ENCODE peak calls at places on chromosome 10, in seven cellular contexts. T is tibial artery, J is prostate gland, E is heart left ventricle, Q is esophagus squamous epithelium, L is tibial nerve, W is OCI-LY7. F is an unnamed sample.

GRCh38 chr10:28875535-28876208 is 198.4 kb downstream of the BAMBI start:
- DNase-seq in E (no peak), W (no peak), T (no peak), L (no peak), Q (no peak), J (no peak), F (peak; percentile 4)

GRCh38 chr10:127168251-127168650 is 28.1 kb downstream of the INSYN2A start:
- DNase-seq in J (no peak), L (no peak), T (no peak), Q (no peak), E (no peak), W (no peak), F (no peak)

GRCh38 chr10:104120061-104120460 is 1.9 kb upstream of the SFR1 start:
- DNase-seq in L (no peak), E (no peak), T (no peak), W (no peak), J (no peak), Q (no peak), F (no peak)

GRCh38 chr10:14584643-14585042 is 190.1 kb downstream of the FAM107B start:
- DNase-seq in E (no peak), J (no peak), Q (no peak), T (no peak), W (no peak), L (no peak), F (no peak)

GRCh38 chr10:59273453-59273852 is 88.9 kb downstream of the FAM13C start:
- DNase-seq in T (no peak), E (no peak), L (no peak), J (no peak), Q (no peak), W (no peak), F (no peak)

GRCh38 chr10:114103286-114103685 is 59.6 kb downstream of the ADRB1 start:
- DNase-seq in E (no peak), J (peak; percentile 34), Q (no peak), L (no peak), W (peak; percentile 63), T (no peak), F (no peak)

GRCh38 chr10:97081621-97082235 is 104.0 kb downstream of the SLIT1 start:
- DNase-seq in J (peak; percentile 21), T (no peak), L (no peak), E (peak; percentile 40), Q (no peak), W (peak; percentile 63), F (no peak)

GRCh38 chr10:102603946-102604345 is 40.3 kb upstream of the TRIM8 start:
- DNase-seq in J (no peak), W (no peak), E (no peak), L (no peak), T (no peak), Q (no peak), F (no peak)

GRCh38 chr10:70584941-70585544 is 17.5 kb downstream of the PRF1 start:
- DNase-seq in J (no peak), T (no peak), L (no peak), W (peak; percentile 74), E (peak; percentile 25), Q (no peak), F (no peak)

GRCh38 chr10:44978570-44979280 is at the start of gene DEPP1:
- DNase-seq in J (peak; percentile 97), T (peak; percentile 97), Q (peak; percentile 19), L (peak; percentile 92), E (peak; percentile 92), W (no peak), F (no peak)

GRCh38 chr10:71383972-71384687 is 12.6 kb upstream of the CDH23 start:
- DNase-seq in Q (no peak), J (peak; percentile 46), W (peak; percentile 62), E (peak; percentile 72), L (peak; percentile 51), T (peak; percentile 83), F (peak; percentile 78)

GRCh38 chr10:129670124-129670523 is 203.1 kb downstream of the MGMT start:
- DNase-seq in T (no peak), L (no peak), W (no peak), Q (no peak), E (no peak), J (no peak), F (no peak)

GRCh38 chr10:66990431-66990830 is 64.6 kb downstream of the LRRTM3 start:
- DNase-seq in T (no peak), J (no peak), L (no peak), E (no peak), Q (no peak), W (no peak), F (no peak)

GRCh38 chr10:11164806-11165590 is 147.3 kb downstream of the CELF2 start:
- DNase-seq in J (peak; percentile 34), T (peak; percentile 82), L (peak; percentile 58), W (peak; percentile 63), E (peak; percentile 69), Q (no peak), F (peak; percentile 45)

GRCh38 chr10:77548671-77549070 is 88.9 kb downstream of the KCNMA1 start:
- DNase-seq in T (no peak), L (no peak), Q (no peak), J (no peak), W (no peak), E (no peak), F (no peak)

GRCh38 chr10:95963202-95963991 is 55.6 kb downstream of the CC2D2B start:
- DNase-seq in E (no peak), T (no peak), L (no peak), Q (no peak), W (peak; percentile 36), J (no peak), F (no peak)

GRCh38 chr10:114305521-114305925 is 66.5 kb downstream of the VWA2 start:
- DNase-seq in E (no peak), L (no peak), W (no peak), Q (no peak), J (no peak), T (peak; percentile 48), F (no peak)

GRCh38 chr10:32957341-32958084 is 517 bp downstream of the ITGB1 start:
- DNase-seq in Q (no peak), W (peak; percentile 55), J (peak; percentile 47), L (peak; percentile 26), E (peak; percentile 74), T (peak; percentile 83), F (no peak)

GRCh38 chr10:50542871-50543270 is 80.9 kb downstream of the SGMS1 start:
- DNase-seq in Q (no peak), J (no peak), T (no peak), L (no peak), E (no peak), W (no peak), F (no peak)
- H3K27ac ChIP-seq in Q (no peak overlapping the region), J (no peak overlapping the region), T (no peak overlapping the region), L (no peak overlapping the region), E (no peak overlapping the region), W (no peak overlapping the region), F (no peak overlapping the region)

DNA sequence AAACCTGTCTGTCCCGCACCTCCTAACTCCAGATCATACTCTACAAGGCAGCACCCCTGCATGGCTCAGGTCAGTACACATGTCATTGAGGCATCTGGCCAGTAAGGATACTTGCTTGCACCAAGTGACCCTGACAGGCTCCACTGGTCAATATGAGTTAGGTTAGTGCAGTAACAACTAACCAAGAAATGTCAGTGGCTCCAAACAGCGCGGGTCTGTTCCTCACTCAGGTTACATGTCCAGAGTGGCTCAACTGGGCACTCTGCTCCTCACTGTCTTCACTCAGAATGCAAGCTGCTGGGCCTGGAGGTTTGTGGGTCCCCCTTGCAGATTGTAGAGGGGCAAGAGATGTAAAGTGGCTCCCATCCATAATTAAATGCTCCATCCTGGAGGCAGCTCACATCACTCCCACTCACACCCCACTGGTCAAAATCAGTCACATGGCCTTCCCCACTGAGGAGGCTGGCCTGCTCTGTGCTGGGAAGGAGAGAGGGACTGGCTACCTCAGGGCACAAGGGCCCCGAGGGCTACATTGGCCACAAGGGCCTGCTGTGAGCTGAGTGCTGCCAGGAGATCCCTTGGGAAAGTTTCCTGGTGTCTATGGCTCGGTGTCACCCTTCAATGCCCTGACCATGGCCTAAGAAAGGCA is 109.1 kb upstream of the GDF10 start:
- DNase-seq in W (no peak), E (no peak), Q (no peak), J (no peak), T (no peak), L (no peak), F (no peak)
- H3K27ac ChIP-seq in W (no peak overlapping the region), E (no peak overlapping the region), Q (no peak overlapping the region), J (no peak overlapping the region), T (no peak overlapping the region), L (no peak overlapping the region), F (no peak overlapping the region)

GRCh38 chr10:133401500-133401899 is 7.5 kb downstream of the MTG1 start:
- DNase-seq in W (no peak), L (no peak), E (no peak), Q (no peak), T (no peak), J (no peak), F (no peak)
- H3K27ac ChIP-seq in W (no peak overlapping the region), L (no peak overlapping the region), E (peak overlapping the region; percentile 89), Q (no peak overlapping the region), T (no peak overlapping the region), J (no peak overlapping the region), F (no peak overlapping the region)

GRCh38 chr10:49172204-49173132 is 15.7 kb downstream of the TMEM273 start:
- DNase-seq in E (no peak), W (peak; percentile 44), T (no peak), L (no peak), J (no peak), Q (no peak), F (no peak)
- H3K27ac ChIP-seq in E (no peak overlapping the region), W (no peak overlapping the region), T (no peak overlapping the region), L (no peak overlapping the region), J (no peak overlapping the region), Q (no peak overlapping the region), F (no peak overlapping the region)

DNA sequence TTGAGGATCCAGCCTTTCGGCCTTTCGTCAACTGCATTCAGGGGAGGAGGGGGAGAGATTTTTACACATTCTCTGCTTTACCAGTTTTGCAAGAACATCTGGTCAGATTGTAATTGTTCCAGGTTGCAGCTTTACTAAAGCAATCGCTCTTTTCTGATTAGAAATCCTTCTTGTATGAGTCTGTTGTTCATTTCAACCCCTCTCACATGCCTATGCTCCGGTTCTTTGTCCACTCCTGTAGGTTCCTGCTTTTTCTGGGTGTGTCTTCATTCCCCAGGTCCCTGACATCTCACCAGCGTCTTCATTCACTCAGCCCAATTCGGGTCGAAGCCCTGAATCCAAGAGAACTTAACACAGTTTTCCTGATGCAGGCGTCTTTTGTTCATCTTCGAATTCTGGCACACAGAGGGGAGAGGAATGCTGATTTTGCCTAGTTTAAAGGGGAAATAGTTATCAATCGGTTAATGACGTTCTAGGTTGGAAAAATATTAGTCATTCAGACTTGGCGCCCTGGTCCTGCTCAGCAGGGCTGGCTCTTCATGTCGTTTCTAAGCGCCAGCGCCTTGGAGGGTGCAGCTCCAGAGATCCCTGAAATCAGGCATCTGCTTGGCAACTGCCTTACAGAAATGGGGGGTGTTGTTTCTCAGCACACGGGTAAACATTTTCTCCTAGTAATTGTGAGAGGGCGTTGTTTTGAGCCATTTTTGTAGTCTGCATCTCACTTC is 1.1 kb upstream of the PRTFDC1 start:
- DNase-seq in W (no peak), E (no peak), J (no peak), T (no peak), L (no peak), Q (no peak), F (no peak)
- H3K27ac ChIP-seq in W (no peak overlapping the region), E (peak overlapping the region; percentile 58), J (peak overlapping the region; percentile 69), T (peak overlapping the region; percentile 71), L (peak overlapping the region; percentile 77), Q (peak overlapping the region; percentile 81), F (peak overlapping the region; percentile 98)

F was measured in substantia nigra.